ENCODE peak calls at places on chromosome 1, in eight cellular contexts. G, M, V, Q, C, T, N and U are unnamed samples.

GRCh38 chr1:222064388-222065201 is 322.7 kb upstream of the DUSP10 start:
- DNase-seq in Q (no peak), V (no peak), M (no peak), T (no peak), G (no peak), C (no peak), N (no peak), U (no peak)

GRCh38 chr1:236051107-236051885 is 13.6 kb downstream of the NID1 start:
- DNase-seq in M (no peak), V (no peak), N (no peak), C (no peak), G (no peak), Q (no peak), T (no peak), U (peak)

GRCh38 chr1:15526490-15527339 is at the start of gene DNAJC16:
- DNase-seq in C (peak), N (peak), M (peak), T (peak), Q (peak), G (peak), V (peak), U (peak)

GRCh38 chr1:145859491-145860159 is 744 bp upstream of the PIAS3 start:
- DNase-seq in T (peak), M (peak), G (peak), N (peak), V (no peak), C (peak), Q (peak), U (peak)

GRCh38 chr1:11918779-11919519 is 7.3 kb downstream of the KIAA2013 start:
- DNase-seq in V (no peak), Q (no peak), T (no peak), M (no peak), G (no peak), C (peak), N (no peak), U (no peak)

GRCh38 chr1:166485620-166486019 is 318.8 kb upstream of the FAM78B start:
- DNase-seq in C (no peak), M (no peak), T (no peak), N (no peak), Q (no peak), V (no peak), G (no peak), U (no peak)

GRCh38 chr1:156082111-156083091 is at the start of gene MEX3A:
- DNase-seq in Q (peak), M (peak), C (peak), G (no peak), N (peak), T (peak), V (no peak), U (peak)

GRCh38 chr1:167328762-167329483 is 108.2 kb downstream of the POU2F1 start:
- DNase-seq in N (no peak), G (no peak), C (no peak), V (no peak), Q (no peak), M (peak), T (no peak), U (peak)

GRCh38 chr1:222043444-222044292 is 301.8 kb upstream of the DUSP10 start:
- DNase-seq in N (no peak), Q (no peak), T (no peak), C (no peak), M (no peak), V (no peak), G (no peak), U (no peak)

GRCh38 chr1:37556712-37557196 is at the start of gene DNALI1:
- DNase-seq in T (peak), C (peak), N (peak), V (no peak), M (peak), Q (peak), G (no peak), U (peak)

GRCh38 chr1:207316622-207317510 is 4.6 kb upstream of the CD55 start:
- DNase-seq in C (peak), N (no peak), Q (peak), T (no peak), G (peak), M (no peak), V (no peak), U (peak)

GRCh38 chr1:183622884-183623785 is 12.4 kb downstream of the ARPC5 start:
- DNase-seq in T (peak), M (no peak), N (no peak), C (peak), G (peak), V (no peak), Q (peak), U (peak)

GRCh38 chr1:35288761-35289160 is 20.3 kb downstream of the ZMYM4 start:
- DNase-seq in M (no peak), C (no peak), V (no peak), G (no peak), N (no peak), T (peak), Q (no peak), U (no peak)

GRCh38 chr1:6513296-6513928 is 21.9 kb upstream of the PLEKHG5 start:
- DNase-seq in G (no peak), T (no peak), V (no peak), Q (no peak), N (no peak), C (no peak), M (no peak), U (no peak)

GRCh38 chr1:203362561-203363055 is 11.7 kb upstream of the FMOD start:
- DNase-seq in M (no peak), Q (no peak), G (no peak), V (no peak), N (no peak), T (no peak), C (no peak), U (no peak)

DNA sequence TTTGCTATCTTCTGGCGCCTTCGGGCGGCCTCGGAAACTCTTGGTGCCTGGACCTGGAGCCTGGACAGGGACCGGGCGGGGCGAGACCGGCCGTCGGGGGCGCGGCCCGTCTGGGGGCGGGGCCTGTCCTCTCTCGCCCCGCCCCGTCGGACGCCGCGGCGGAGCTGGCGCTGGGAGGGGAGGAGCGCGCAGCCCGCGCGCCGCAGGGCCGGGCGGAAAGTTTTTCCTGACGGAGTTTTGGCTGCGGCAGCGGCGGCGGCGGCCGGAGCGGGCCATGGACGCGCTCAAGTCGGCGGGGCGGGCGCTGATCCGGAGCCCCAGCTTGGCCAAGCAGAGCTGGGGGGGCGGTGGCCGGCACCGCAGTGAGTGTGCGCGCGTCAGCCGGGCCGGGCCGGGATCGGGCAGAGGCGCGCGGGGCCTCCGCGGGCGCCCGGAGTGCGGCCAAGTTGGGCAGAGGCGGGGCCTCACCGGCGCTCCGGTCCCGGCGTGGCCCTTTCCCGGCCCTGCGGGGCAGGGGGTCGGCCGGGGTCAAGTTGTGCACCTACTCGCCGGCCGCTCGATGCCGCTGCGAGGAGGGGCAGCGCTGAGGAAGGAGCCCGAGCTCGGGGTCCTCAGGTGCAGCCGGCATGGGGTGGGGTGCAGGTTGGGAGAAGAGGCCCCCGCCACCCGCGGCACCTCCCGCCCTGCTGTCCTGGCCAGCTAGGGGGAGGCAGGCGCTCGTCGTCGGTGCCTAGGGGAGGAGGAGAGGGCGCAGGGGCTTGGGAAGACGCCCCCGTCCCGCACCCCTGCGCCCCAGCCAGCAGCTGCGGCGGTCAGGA is at the start of gene LDLRAP1:
- DNase-seq in C (peak), N (peak), T (peak), V (no peak), Q (peak), G (no peak), M (peak), U (peak)
- TF ChIP-seq POLR2AphosphoS5 in C (peak), N (no peak), T (peak), V (peak), Q (peak), G (peak), M (peak), U (peak)

GRCh38 chr1:218347713-218348627 is 2.8 kb downstream of the TGFB2 start:
- DNase-seq in C (no peak), M (no peak), V (no peak), G (no peak), N (no peak), Q (no peak), T (no peak), U (peak)
- H3K27ac ChIP-seq in C (peak), M (peak), V (peak), G (no peak), N (no peak), Q (peak), T (no peak), U (no peak)

DNA sequence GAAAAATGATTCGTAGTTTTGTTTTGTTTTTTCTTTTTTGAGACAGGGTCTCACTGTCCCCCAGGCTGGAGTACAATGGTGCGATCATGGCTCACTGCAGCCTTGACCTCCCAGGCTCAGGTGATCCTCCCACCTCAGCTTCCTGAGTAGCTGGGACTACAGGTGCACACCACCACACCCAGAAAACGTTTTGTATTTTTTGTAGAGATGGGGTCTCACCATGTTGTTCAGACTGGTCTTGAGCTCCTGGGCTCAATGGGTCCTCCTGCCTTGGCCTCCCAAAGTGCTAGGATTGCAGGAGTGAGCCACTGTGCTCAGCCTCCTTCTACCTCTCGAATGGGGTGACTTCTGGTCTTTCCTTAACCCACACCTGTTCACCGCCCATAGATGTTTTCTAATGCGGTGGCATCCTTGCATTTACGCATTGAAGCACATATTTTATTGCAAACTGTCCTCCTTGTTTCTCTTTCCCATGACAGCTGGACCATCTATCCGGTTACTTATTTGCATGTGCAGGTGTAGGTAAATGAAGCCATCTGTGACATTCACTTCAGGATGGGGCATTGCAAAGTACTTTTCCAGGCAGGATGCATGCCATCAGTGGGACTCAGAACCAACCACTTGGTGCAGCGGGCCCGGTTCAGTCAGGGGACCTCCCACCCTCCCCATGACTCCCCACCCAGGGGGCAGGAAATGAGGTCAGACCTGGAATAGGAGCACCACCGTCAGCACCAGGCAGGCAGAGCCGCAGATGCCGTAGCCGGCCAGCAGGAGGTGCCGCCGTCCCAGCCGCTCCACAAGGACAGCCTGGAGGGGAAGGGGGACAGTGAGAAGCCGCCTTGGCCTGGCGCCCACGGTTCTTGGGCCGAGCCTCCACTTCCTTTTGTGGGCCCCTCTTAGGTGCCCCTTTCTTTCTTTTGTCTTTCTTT is 16.5 kb downstream of the SLC2A7 start:
- DNase-seq in Q (peak), C (no peak), T (no peak), M (peak), G (no peak), V (no peak), N (peak), U (peak)
- TF ChIP-seq POLR2AphosphoS5 in Q (no peak), C (no peak), T (no peak), M (no peak), G (peak), V (no peak), N (peak), U (peak)

GRCh38 chr1:112544011-112544688 is 35.4 kb downstream of the WNT2B start:
- DNase-seq in T (peak), G (peak), Q (no peak), V (no peak), N (no peak), M (no peak), C (no peak), U (no peak)
- H3K27ac ChIP-seq in T (no peak), G (peak), Q (no peak), V (peak), N (no peak), M (peak), C (no peak), U (no peak)

DNA sequence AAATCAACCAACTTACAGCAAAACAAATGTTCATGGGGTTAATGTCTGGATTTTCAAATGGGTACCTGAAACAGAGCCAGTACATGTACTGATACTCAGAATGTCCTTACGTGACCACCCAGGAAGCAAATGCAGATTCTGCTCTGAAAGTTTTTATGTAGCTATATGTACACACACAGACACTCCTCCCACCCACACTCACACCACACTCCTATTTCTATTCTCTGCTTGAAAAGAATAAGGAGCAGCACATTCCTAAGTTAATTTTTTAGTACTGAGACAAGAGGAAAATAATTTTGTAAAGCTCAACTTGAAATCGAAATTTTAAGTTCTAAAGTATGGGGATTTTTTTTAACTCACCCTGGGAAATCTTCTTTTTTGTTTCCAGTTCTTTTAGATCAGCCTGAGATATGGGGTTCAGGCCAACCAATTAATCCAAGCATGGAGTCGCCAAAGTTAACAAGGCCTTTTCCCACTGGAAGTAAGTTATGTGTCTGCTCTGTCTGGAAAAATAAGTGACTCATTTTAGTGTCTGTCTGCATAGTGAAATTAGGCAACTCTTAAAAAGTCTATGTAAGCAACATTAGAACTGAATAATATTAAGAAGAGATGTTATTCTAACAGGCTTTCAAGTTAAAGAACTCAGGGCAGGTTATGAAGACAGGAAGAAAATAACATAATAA is 75.5 kb upstream of the DYNLT5 start:
- DNase-seq in T (no peak), G (no peak), M (no peak), V (peak), C (no peak), Q (no peak), N (no peak), U (no peak)
- TF ChIP-seq POLR2AphosphoS5 in T (no peak), G (no peak), M (no peak), V (no peak), C (no peak), Q (no peak), N (no peak), U (no peak)

GRCh38 chr1:42851420-42851819 is 5.0 kb downstream of the ZNF691 start:
- DNase-seq in G (no peak), V (no peak), Q (no peak), M (no peak), T (no peak), C (no peak), N (no peak), U (no peak)

GRCh38 chr1:42851960-42852607 is 5.7 kb downstream of the ZNF691 start:
- DNase-seq in Q (no peak), V (no peak), G (no peak), N (no peak), M (no peak), T (no peak), C (no peak), U (no peak)

GRCh38 chr1:42849944-42850343 is 3.5 kb downstream of the ZNF691 start:
- DNase-seq in G (no peak), M (no peak), V (no peak), Q (no peak), N (no peak), T (no peak), C (no peak), U (no peak)

GRCh38 chr1:42853116-42853884 is 6.9 kb downstream of the ZNF691 start:
- DNase-seq in V (no peak), Q (no peak), T (no peak), C (no peak), G (no peak), M (no peak), N (no peak), U (no peak)

GRCh38 chr1:42852608-42852980 is 6.2 kb downstream of the ZNF691 start:
- DNase-seq in Q (no peak), M (no peak), T (no peak), G (no peak), V (no peak), N (no peak), C (no peak), U (no peak)
- H3K27ac ChIP-seq in Q (no peak), M (no peak), T (no peak), G (no peak), V (no peak), N (no peak), C (no peak), U (no peak)

GRCh38 chr1:17538010-17538409 is 1.5 kb upstream of the ARHGEF10L start:
- DNase-seq in C (no peak), V (no peak), M (no peak), T (peak), N (no peak), Q (no peak), G (no peak), U (no peak)
- TF ChIP-seq POLR2AphosphoS5 in C (no peak), V (no peak), M (no peak), T (no peak), N (no peak), Q (no peak), G (no peak), U (no peak)